ENCODE peak calls at places on chromosomes 11 and 22, in seven cellular contexts. One of them, this sample, is unnamed.

GRCh38 chr11:34915136-34916013 is 804 bp downstream of the APIP start:
- DNase-seq in effector CD4-positive, alpha-beta T cell: no peak
- DNase-seq in fibroblast of mammary gland: peak; percentile 38
- DNase-seq in B cell: no peak
- DNase-seq in foreskin fibroblast: peak; percentile 58
- DNase-seq in choroid plexus epithelial cell: peak; percentile 57
- DNase-seq in kidney epithelial cell: no peak
- DNase-seq in this sample: peak; percentile 5

GRCh38 chr11:4991066-4991465 is 3.6 kb upstream of the OR51L1 start:
- DNase-seq in effector CD4-positive, alpha-beta T cell: no peak
- DNase-seq in fibroblast of mammary gland: peak; percentile 15
- DNase-seq in B cell: no peak
- DNase-seq in foreskin fibroblast: no peak
- DNase-seq in choroid plexus epithelial cell: peak; percentile 56
- DNase-seq in kidney epithelial cell: no peak
- DNase-seq in this sample: no peak

GRCh38 chr22:39610766-39611165 is 40.2 kb downstream of the CACNA1I start:
- DNase-seq in effector CD4-positive, alpha-beta T cell: no peak
- DNase-seq in fibroblast of mammary gland: no peak
- DNase-seq in B cell: no peak
- DNase-seq in foreskin fibroblast: no peak
- DNase-seq in choroid plexus epithelial cell: no peak
- DNase-seq in kidney epithelial cell: no peak
- DNase-seq in this sample: no peak

GRCh38 chr11:66707486-66707885 is 21.5 kb downstream of the SPTBN2 start:
- DNase-seq in effector CD4-positive, alpha-beta T cell: no peak
- DNase-seq in fibroblast of mammary gland: no peak
- DNase-seq in B cell: no peak
- DNase-seq in foreskin fibroblast: no peak
- DNase-seq in choroid plexus epithelial cell: no peak
- DNase-seq in kidney epithelial cell: no peak
- DNase-seq in this sample: no peak

GRCh38 chr11:118924591-118925585 is 838 bp downstream of the BCL9L start:
- DNase-seq in effector CD4-positive, alpha-beta T cell: no peak
- DNase-seq in fibroblast of mammary gland: peak; percentile 28
- DNase-seq in B cell: no peak
- DNase-seq in foreskin fibroblast: peak; percentile 71
- DNase-seq in choroid plexus epithelial cell: peak; percentile 53
- DNase-seq in kidney epithelial cell: no peak
- DNase-seq in this sample: no peak

GRCh38 chr22:47267531-47268282 is 505.3 kb downstream of the TBC1D22A start:
- DNase-seq in effector CD4-positive, alpha-beta T cell: no peak
- DNase-seq in fibroblast of mammary gland: no peak
- DNase-seq in B cell: no peak
- DNase-seq in foreskin fibroblast: no peak
- DNase-seq in choroid plexus epithelial cell: no peak
- DNase-seq in kidney epithelial cell: no peak
- DNase-seq in this sample: no peak

GRCh38 chr11:35305670-35306382 is 113.5 kb downstream of the SLC1A2 start:
- DNase-seq in effector CD4-positive, alpha-beta T cell: peak; percentile 23
- DNase-seq in fibroblast of mammary gland: peak; percentile 48
- DNase-seq in B cell: no peak
- DNase-seq in foreskin fibroblast: peak; percentile 45
- DNase-seq in choroid plexus epithelial cell: peak; percentile 68
- DNase-seq in kidney epithelial cell: no peak
- DNase-seq in this sample: peak; percentile 25

GRCh38 chr22:25146906-25147754 is 52.5 kb upstream of the CRYBB3 start:
- DNase-seq in effector CD4-positive, alpha-beta T cell: no peak
- DNase-seq in fibroblast of mammary gland: no peak
- DNase-seq in B cell: no peak
- DNase-seq in foreskin fibroblast: no peak
- DNase-seq in choroid plexus epithelial cell: no peak
- DNase-seq in kidney epithelial cell: no peak
- DNase-seq in this sample: no peak

GRCh38 chr11:23570828-23571227 is 710.6 kb upstream of the CCDC179 start:
- DNase-seq in effector CD4-positive, alpha-beta T cell: no peak
- DNase-seq in fibroblast of mammary gland: peak; percentile 17
- DNase-seq in B cell: no peak
- DNase-seq in foreskin fibroblast: peak; percentile 73
- DNase-seq in choroid plexus epithelial cell: peak; percentile 38
- DNase-seq in kidney epithelial cell: no peak
- DNase-seq in this sample: peak; percentile 1

GRCh38 chr22:40263191-40263590 is 83.1 kb upstream of the ADSL start:
- DNase-seq in effector CD4-positive, alpha-beta T cell: no peak
- DNase-seq in fibroblast of mammary gland: no peak
- DNase-seq in B cell: no peak
- DNase-seq in foreskin fibroblast: no peak
- DNase-seq in choroid plexus epithelial cell: peak; percentile 69
- DNase-seq in kidney epithelial cell: no peak
- DNase-seq in this sample: no peak

GRCh38 chr22:36373258-36373579 is 14.5 kb downstream of the MYH9 start:
- DNase-seq in effector CD4-positive, alpha-beta T cell: no peak
- DNase-seq in fibroblast of mammary gland: no peak
- DNase-seq in B cell: no peak
- DNase-seq in foreskin fibroblast: peak; percentile 4
- DNase-seq in choroid plexus epithelial cell: no peak
- DNase-seq in kidney epithelial cell: no peak
- DNase-seq in this sample: no peak

GRCh38 chr11:111719379-111719778 is 46.8 kb downstream of the PPP2R1B start:
- DNase-seq in effector CD4-positive, alpha-beta T cell: no peak
- DNase-seq in fibroblast of mammary gland: peak; percentile 64
- DNase-seq in B cell: no peak
- DNase-seq in foreskin fibroblast: peak; percentile 33
- DNase-seq in choroid plexus epithelial cell: no peak
- DNase-seq in kidney epithelial cell: no peak
- DNase-seq in this sample: no peak

GRCh38 chr11:6557761-6558674 is 45.4 kb downstream of the RRP8 start:
- DNase-seq in effector CD4-positive, alpha-beta T cell: no peak
- DNase-seq in fibroblast of mammary gland: no peak
- DNase-seq in B cell: no peak
- DNase-seq in foreskin fibroblast: no peak
- DNase-seq in choroid plexus epithelial cell: no peak
- DNase-seq in kidney epithelial cell: no peak
- DNase-seq in this sample: no peak

GRCh38 chr11:84634309-84634708 is 992.8 kb downstream of the DLG2 start:
- DNase-seq in effector CD4-positive, alpha-beta T cell: no peak
- DNase-seq in fibroblast of mammary gland: no peak
- DNase-seq in B cell: no peak
- DNase-seq in foreskin fibroblast: no peak
- DNase-seq in choroid plexus epithelial cell: no peak
- DNase-seq in kidney epithelial cell: no peak
- DNase-seq in this sample: no peak

GRCh38 chr11:132821027-132821426 is 711.3 kb downstream of the OPCML start:
- DNase-seq in effector CD4-positive, alpha-beta T cell: no peak
- DNase-seq in fibroblast of mammary gland: no peak
- DNase-seq in B cell: no peak
- DNase-seq in foreskin fibroblast: peak; percentile 63
- DNase-seq in choroid plexus epithelial cell: peak; percentile 28
- DNase-seq in kidney epithelial cell: no peak
- DNase-seq in this sample: peak; percentile 78

GRCh38 chr11:14529933-14530332 is 9.7 kb upstream of the PSMA1 start:
- DNase-seq in effector CD4-positive, alpha-beta T cell: no peak
- DNase-seq in fibroblast of mammary gland: no peak
- DNase-seq in B cell: no peak
- DNase-seq in foreskin fibroblast: peak; percentile 21
- DNase-seq in choroid plexus epithelial cell: peak; percentile 23
- DNase-seq in kidney epithelial cell: no peak
- DNase-seq in this sample: no peak

GRCh38 chr22:50206599-50206998 is 5.8 kb downstream of the SELENOO start:
- DNase-seq in effector CD4-positive, alpha-beta T cell: no peak
- DNase-seq in fibroblast of mammary gland: peak; percentile 76
- DNase-seq in B cell: no peak
- DNase-seq in foreskin fibroblast: peak; percentile 79
- DNase-seq in choroid plexus epithelial cell: peak; percentile 31
- DNase-seq in kidney epithelial cell: no peak
- DNase-seq in this sample: no peak

GRCh38 chr22:27808730-27809129 is 7.2 kb upstream of the MN1 start:
- DNase-seq in effector CD4-positive, alpha-beta T cell: no peak
- DNase-seq in fibroblast of mammary gland: no peak
- DNase-seq in B cell: no peak
- DNase-seq in foreskin fibroblast: no peak
- DNase-seq in choroid plexus epithelial cell: no peak
- DNase-seq in kidney epithelial cell: no peak
- DNase-seq in this sample: no peak

GRCh38 chr22:45553333-45554039 is 50.8 kb downstream of the FBLN1 start:
- DNase-seq in effector CD4-positive, alpha-beta T cell: peak; percentile 14
- DNase-seq in fibroblast of mammary gland: peak; percentile 93
- DNase-seq in B cell: no peak
- DNase-seq in foreskin fibroblast: peak; percentile 92
- DNase-seq in choroid plexus epithelial cell: peak; percentile 91
- DNase-seq in kidney epithelial cell: peak; percentile 19
- DNase-seq in this sample: peak; percentile 92

GRCh38 chr11:118895093-118896039 is 11.7 kb downstream of the CXCR5 start:
- DNase-seq in effector CD4-positive, alpha-beta T cell: peak; percentile 73
- DNase-seq in fibroblast of mammary gland: no peak
- DNase-seq in B cell: peak; percentile 82
- DNase-seq in foreskin fibroblast: no peak
- DNase-seq in choroid plexus epithelial cell: no peak
- DNase-seq in kidney epithelial cell: no peak
- DNase-seq in this sample: no peak

GRCh38 chr11:110093407-110094297 is 460 bp downstream of the ZC3H12C start:
- DNase-seq in effector CD4-positive, alpha-beta T cell: no peak
- DNase-seq in fibroblast of mammary gland: peak; percentile 64
- DNase-seq in B cell: no peak
- DNase-seq in foreskin fibroblast: peak; percentile 79
- DNase-seq in choroid plexus epithelial cell: peak; percentile 80
- DNase-seq in kidney epithelial cell: no peak
- DNase-seq in this sample: peak; percentile 31

GRCh38 chr11:118979434-118979833 is 7.9 kb downstream of the FOXR1 start:
- DNase-seq in effector CD4-positive, alpha-beta T cell: no peak
- DNase-seq in fibroblast of mammary gland: no peak
- DNase-seq in B cell: no peak
- DNase-seq in foreskin fibroblast: no peak
- DNase-seq in choroid plexus epithelial cell: no peak
- DNase-seq in kidney epithelial cell: no peak
- DNase-seq in this sample: no peak

GRCh38 chr11:19437760-19438159 is 197.0 kb upstream of the E2F8 start:
- DNase-seq in effector CD4-positive, alpha-beta T cell: no peak
- DNase-seq in fibroblast of mammary gland: peak; percentile 85
- DNase-seq in B cell: no peak
- DNase-seq in foreskin fibroblast: peak; percentile 80
- DNase-seq in choroid plexus epithelial cell: peak; percentile 76
- DNase-seq in kidney epithelial cell: peak; percentile 32
- DNase-seq in this sample: peak; percentile 47

GRCh38 chr22:46584081-46584903 is 35.9 kb upstream of the GRAMD4 start:
- DNase-seq in effector CD4-positive, alpha-beta T cell: no peak
- DNase-seq in fibroblast of mammary gland: peak; percentile 36
- DNase-seq in B cell: no peak
- DNase-seq in foreskin fibroblast: peak; percentile 35
- DNase-seq in choroid plexus epithelial cell: peak; percentile 63
- DNase-seq in kidney epithelial cell: no peak
- DNase-seq in this sample: no peak

GRCh38 chr11:72574534-72575460 is 99.4 kb downstream of the PDE2A start:
- DNase-seq in effector CD4-positive, alpha-beta T cell: no peak
- DNase-seq in fibroblast of mammary gland: no peak
- DNase-seq in B cell: no peak
- DNase-seq in foreskin fibroblast: no peak
- DNase-seq in choroid plexus epithelial cell: no peak
- DNase-seq in kidney epithelial cell: no peak
- DNase-seq in this sample: no peak

GRCh38 chr11:1358286-1358685 is 31.4 kb upstream of the BRSK2 start:
- DNase-seq in effector CD4-positive, alpha-beta T cell: no peak
- DNase-seq in fibroblast of mammary gland: no peak
- DNase-seq in B cell: peak; percentile 11
- DNase-seq in foreskin fibroblast: no peak
- DNase-seq in choroid plexus epithelial cell: no peak
- DNase-seq in kidney epithelial cell: no peak
- DNase-seq in this sample: no peak

GRCh38 chr22:29267462-29267857 is 321 bp downstream of the RHBDD3 start:
- DNase-seq in effector CD4-positive, alpha-beta T cell: no peak
- DNase-seq in fibroblast of mammary gland: no peak
- DNase-seq in B cell: no peak
- DNase-seq in foreskin fibroblast: no peak
- DNase-seq in choroid plexus epithelial cell: no peak
- DNase-seq in kidney epithelial cell: no peak
- DNase-seq in this sample: no peak

GRCh38 chr11:63608353-63609345 is 5.6 kb downstream of the PLAAT3 start:
- DNase-seq in effector CD4-positive, alpha-beta T cell: no peak
- DNase-seq in fibroblast of mammary gland: peak; percentile 87
- DNase-seq in B cell: no peak
- DNase-seq in foreskin fibroblast: peak; percentile 52
- DNase-seq in choroid plexus epithelial cell: peak; percentile 95
- DNase-seq in kidney epithelial cell: peak; percentile 72
- DNase-seq in this sample: peak; percentile 35

This sample was measured in HFFc6.